ENCODE peak calls at places on chromosomes 13 and 19, in five cellular contexts. One of them, this sample, is unnamed. For H3K36me3, the result is how much of the 10 kb centered on the place peaks cover.

GRCh38 chr19:2095338-2095938 is 688 bp downstream of the MOB3A start:
- DNase-seq in ascending aorta: no peak
- DNase-seq in GM23338: no peak
- DNase-seq in psoas muscle: peak
- DNase-seq in CD8-positive, alpha-beta T cell: no peak
- DNase-seq in this sample: no peak

GRCh38 chr13:103557878-103558277 is 491.7 kb upstream of the SLC10A2 start:
- DNase-seq in ascending aorta: no peak
- DNase-seq in CD8-positive, alpha-beta T cell: no peak
- DNase-seq in GM23338: no peak
- DNase-seq in psoas muscle: no peak
- DNase-seq in this sample: no peak

GRCh38 chr13:64697226-64697625 is 2532.9 kb downstream of the PCDH9 start:
- DNase-seq in CD8-positive, alpha-beta T cell: no peak
- DNase-seq in ascending aorta: no peak
- DNase-seq in psoas muscle: no peak
- DNase-seq in GM23338: no peak
- DNase-seq in this sample: no peak

GRCh38 chr13:110023729-110024645 is 237.6 kb upstream of the IRS2 start:
- DNase-seq in CD8-positive, alpha-beta T cell: no peak
- DNase-seq in psoas muscle: peak
- DNase-seq in GM23338: no peak
- DNase-seq in ascending aorta: peak
- DNase-seq in this sample: no peak

GRCh38 chr19:30312582-30313352 is 59.4 kb upstream of the ZNF536 start:
- DNase-seq in psoas muscle: no peak
- DNase-seq in GM23338: peak
- DNase-seq in ascending aorta: no peak
- DNase-seq in CD8-positive, alpha-beta T cell: no peak
- DNase-seq in this sample: no peak

GRCh38 chr19:24166055-24166454 is 79.1 kb downstream of the ZNF254 start:
- DNase-seq in ascending aorta: no peak
- DNase-seq in GM23338: no peak
- DNase-seq in CD8-positive, alpha-beta T cell: no peak
- DNase-seq in psoas muscle: no peak
- DNase-seq in this sample: no peak

GRCh38 chr19:6534451-6535093 is 3.7 kb downstream of the TNFSF9 start:
- DNase-seq in psoas muscle: no peak
- DNase-seq in CD8-positive, alpha-beta T cell: no peak
- DNase-seq in GM23338: peak
- DNase-seq in ascending aorta: no peak
- DNase-seq in this sample: no peak

GRCh38 chr19:38049105-38049649 is 142.2 kb downstream of the SIPA1L3 start:
- DNase-seq in GM23338: no peak
- DNase-seq in psoas muscle: no peak
- DNase-seq in CD8-positive, alpha-beta T cell: peak
- DNase-seq in ascending aorta: no peak
- DNase-seq in this sample: no peak

GRCh38 chr19:18832331-18833140 is 777 bp downstream of the UPF1 start:
- DNase-seq in psoas muscle: no peak
- DNase-seq in ascending aorta: no peak
- DNase-seq in CD8-positive, alpha-beta T cell: no peak
- DNase-seq in GM23338: peak
- DNase-seq in this sample: no peak

GRCh38 chr19:48636859-48637448 is at the start of gene DBP:
- DNase-seq in psoas muscle: peak
- DNase-seq in CD8-positive, alpha-beta T cell: no peak
- DNase-seq in ascending aorta: peak
- DNase-seq in GM23338: peak
- DNase-seq in this sample: no peak

GRCh38 chr19:45526143-45526542 is 18.9 kb downstream of the VASP start:
- DNase-seq in psoas muscle: peak
- DNase-seq in CD8-positive, alpha-beta T cell: no peak
- DNase-seq in GM23338: peak
- DNase-seq in ascending aorta: no peak
- DNase-seq in this sample: no peak

GRCh38 chr19:41926861-41927809 is 1.1 kb downstream of the ERFL start:
- DNase-seq in CD8-positive, alpha-beta T cell: no peak
- DNase-seq in GM23338: no peak
- DNase-seq in ascending aorta: no peak
- DNase-seq in psoas muscle: no peak
- DNase-seq in this sample: no peak

GRCh38 chr13:97121894-97122293 is 100.2 kb upstream of the MBNL2 start:
- DNase-seq in CD8-positive, alpha-beta T cell: no peak
- DNase-seq in psoas muscle: no peak
- DNase-seq in ascending aorta: no peak
- DNase-seq in GM23338: no peak
- DNase-seq in this sample: no peak

GRCh38 chr13:36919206-36919832 is 719 bp downstream of the SMAD9 start:
- DNase-seq in GM23338: peak
- DNase-seq in psoas muscle: no peak
- DNase-seq in CD8-positive, alpha-beta T cell: no peak
- DNase-seq in ascending aorta: peak
- DNase-seq in this sample: no peak

GRCh38 chr19:39824143-39825092 is 9.5 kb downstream of the DYRK1B start:
- DNase-seq in ascending aorta: peak
- DNase-seq in CD8-positive, alpha-beta T cell: peak
- DNase-seq in GM23338: peak
- DNase-seq in psoas muscle: peak
- DNase-seq in this sample: no peak

GRCh38 chr19:44356383-44357111 is at the start of gene ZNF112:
- DNase-seq in psoas muscle: peak
- DNase-seq in CD8-positive, alpha-beta T cell: no peak
- DNase-seq in ascending aorta: peak
- DNase-seq in GM23338: peak
- DNase-seq in this sample: peak

GRCh38 chr13:57638147-57638890 is 6.8 kb downstream of the PCDH17 start:
- DNase-seq in CD8-positive, alpha-beta T cell: no peak
- DNase-seq in ascending aorta: no peak
- DNase-seq in psoas muscle: no peak
- DNase-seq in GM23338: no peak
- DNase-seq in this sample: no peak

GRCh38 chr19:5369962-5370367 is 29.4 kb upstream of the PTPRS start:
- DNase-seq in ascending aorta: no peak
- DNase-seq in psoas muscle: no peak
- DNase-seq in GM23338: peak
- DNase-seq in CD8-positive, alpha-beta T cell: no peak
- DNase-seq in this sample: no peak

GRCh38 chr13:21730186-21730880 is 59.5 kb downstream of the FGF9 start:
- DNase-seq in CD8-positive, alpha-beta T cell: no peak
- DNase-seq in GM23338: no peak
- DNase-seq in ascending aorta: no peak
- DNase-seq in psoas muscle: no peak
- DNase-seq in this sample: no peak

GRCh38 chr13:65149687-65150086 is 2080.4 kb downstream of the PCDH9 start:
- DNase-seq in CD8-positive, alpha-beta T cell: no peak
- DNase-seq in ascending aorta: no peak
- DNase-seq in GM23338: peak
- DNase-seq in psoas muscle: no peak
- DNase-seq in this sample: no peak

GRCh38 chr19:2081873-2082810 is 14.0 kb downstream of the MOB3A start:
- DNase-seq in CD8-positive, alpha-beta T cell: peak
- DNase-seq in psoas muscle: peak
- DNase-seq in ascending aorta: no peak
- DNase-seq in GM23338: no peak
- DNase-seq in this sample: no peak

GRCh38 chr19:29483641-29483920 is 42.2 kb upstream of the VSTM2B start:
- DNase-seq in ascending aorta: no peak
- DNase-seq in psoas muscle: no peak
- DNase-seq in GM23338: no peak
- DNase-seq in CD8-positive, alpha-beta T cell: no peak
- DNase-seq in this sample: no peak

GRCh38 chr13:38674208-38674607 is 12.7 kb upstream of the FREM2 start:
- DNase-seq in psoas muscle: no peak
- DNase-seq in ascending aorta: no peak
- DNase-seq in GM23338: peak
- DNase-seq in CD8-positive, alpha-beta T cell: no peak
- DNase-seq in this sample: no peak

GRCh38 chr19:15475611-15476010 is 3.7 kb downstream of the PGLYRP2 start:
- DNase-seq in GM23338: no peak
- DNase-seq in ascending aorta: no peak
- DNase-seq in psoas muscle: no peak
- DNase-seq in CD8-positive, alpha-beta T cell: no peak
- DNase-seq in this sample: no peak

GRCh38 chr13:109941951-109942350 is 155.6 kb upstream of the IRS2 start:
- DNase-seq in ascending aorta: no peak
- DNase-seq in CD8-positive, alpha-beta T cell: no peak
- DNase-seq in psoas muscle: no peak
- DNase-seq in GM23338: no peak
- DNase-seq in this sample: no peak

GRCh38 chr13:102170295-102170694 is 231.6 kb downstream of the FGF14 start:
- DNase-seq in GM23338: no peak
- DNase-seq in ascending aorta: no peak
- DNase-seq in CD8-positive, alpha-beta T cell: no peak
- DNase-seq in psoas muscle: no peak
- DNase-seq in this sample: no peak

GRCh38 chr13:39918837-39919236 is 263.4 kb downstream of the COG6 start:
- DNase-seq in ascending aorta: no peak
- DNase-seq in CD8-positive, alpha-beta T cell: no peak
- DNase-seq in psoas muscle: no peak
- DNase-seq in GM23338: no peak
- DNase-seq in this sample: no peak

GRCh38 chr13:87093399-87093798 is 577.8 kb upstream of the SLITRK5 start:
- DNase-seq in psoas muscle: no peak
- DNase-seq in ascending aorta: no peak
- DNase-seq in CD8-positive, alpha-beta T cell: no peak
- DNase-seq in GM23338: no peak
- DNase-seq in this sample: no peak

GRCh38 chr19:18432275-18433038 is 5.5 kb downstream of the ISYNA1 start:
- DNase-seq in ascending aorta: no peak
- DNase-seq in GM23338: peak
- DNase-seq in psoas muscle: no peak
- DNase-seq in CD8-positive, alpha-beta T cell: no peak
- DNase-seq in this sample: no peak

GRCh38 chr19:58001895-58002369 is 688 bp downstream of the ZNF606 start:
- DNase-seq in CD8-positive, alpha-beta T cell: no peak
- DNase-seq in ascending aorta: no peak
- DNase-seq in GM23338: no peak
- DNase-seq in psoas muscle: no peak
- DNase-seq in this sample: no peak

GRCh38 chr13:36332986-36333385 is 13.2 kb downstream of the SPART start:
- DNase-seq in CD8-positive, alpha-beta T cell: no peak
- DNase-seq in GM23338: no peak
- DNase-seq in psoas muscle: no peak
- DNase-seq in ascending aorta: no peak
- DNase-seq in this sample: no peak

GRCh38 chr19:4094291-4094690 is 27.6 kb upstream of the ZBTB7A start:
- DNase-seq in psoas muscle: peak
- DNase-seq in GM23338: no peak
- DNase-seq in CD8-positive, alpha-beta T cell: no peak
- DNase-seq in ascending aorta: no peak
- DNase-seq in this sample: no peak
- H3K36me3 ChIP-seq in psoas muscle: half or more
- H3K36me3 ChIP-seq in GM23338: under half
- H3K36me3 ChIP-seq in CD8-positive, alpha-beta T cell: under half
- H3K36me3 ChIP-seq in ascending aorta: half or more
- H3K36me3 ChIP-seq in this sample: under half

DNA sequence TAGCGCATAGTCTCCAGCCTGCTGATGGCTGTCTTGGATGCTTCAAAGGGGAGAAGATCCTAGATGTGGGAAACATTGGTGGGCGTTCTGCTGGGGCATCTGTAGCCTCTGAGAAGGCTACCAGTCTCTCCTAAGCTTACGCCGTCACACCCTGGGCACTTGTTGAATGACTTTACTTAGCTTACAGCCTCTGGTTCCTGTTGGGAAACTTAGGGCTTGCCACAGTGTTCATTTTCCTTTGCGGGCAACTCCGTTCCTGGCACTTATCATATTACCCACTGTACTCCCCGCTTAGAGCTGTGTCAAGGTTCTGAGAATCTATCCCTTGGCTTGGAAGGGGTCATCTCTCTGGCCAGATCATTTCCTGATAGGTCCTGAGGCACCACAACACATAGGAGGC is 20.7 kb upstream of the ALOX5AP start:
- DNase-seq in CD8-positive, alpha-beta T cell: no peak
- DNase-seq in ascending aorta: peak
- DNase-seq in GM23338: no peak
- DNase-seq in psoas muscle: no peak
- DNase-seq in this sample: no peak
- H3K27ac ChIP-seq in CD8-positive, alpha-beta T cell: no peak
- H3K27ac ChIP-seq in ascending aorta: no peak
- H3K27ac ChIP-seq in GM23338: no peak
- H3K27ac ChIP-seq in psoas muscle: no peak
- H3K27ac ChIP-seq in this sample: no peak

DNA sequence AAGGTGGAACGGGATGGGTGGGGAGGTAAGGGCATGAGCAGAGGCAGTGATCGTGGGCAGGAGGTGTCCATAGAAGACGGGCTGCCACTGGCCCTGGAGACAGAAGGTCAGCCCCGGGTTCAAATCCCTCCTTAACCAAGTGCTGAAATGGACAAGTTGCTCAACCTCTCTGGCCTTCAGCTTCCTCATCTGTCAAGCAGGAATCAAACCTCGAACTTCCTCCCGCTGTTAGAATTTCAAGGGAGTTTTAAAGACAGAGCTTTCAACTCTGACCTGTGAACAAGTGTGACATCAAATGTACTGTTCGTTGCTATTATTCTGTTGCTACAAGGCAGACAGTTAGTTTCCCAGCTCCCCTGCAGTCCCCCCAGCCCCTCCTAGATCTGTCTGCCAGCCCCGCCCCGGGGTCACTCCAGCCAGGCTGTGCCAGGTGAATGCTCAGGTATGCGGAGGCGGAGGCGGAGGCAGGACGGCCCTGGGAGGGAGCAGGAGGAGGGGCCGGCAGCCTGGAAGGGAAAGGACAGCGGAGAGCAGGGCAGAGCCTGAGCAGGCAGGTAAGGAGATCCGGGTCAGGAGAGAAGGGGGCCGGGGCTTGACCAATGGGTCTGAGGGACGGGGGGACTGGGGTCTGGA is at the start of gene EPS8L1:
- DNase-seq in ascending aorta: no peak
- DNase-seq in CD8-positive, alpha-beta T cell: no peak
- DNase-seq in GM23338: peak
- DNase-seq in psoas muscle: no peak
- DNase-seq in this sample: no peak
- H3K36me3 ChIP-seq in ascending aorta: under half
- H3K36me3 ChIP-seq in CD8-positive, alpha-beta T cell: under half
- H3K36me3 ChIP-seq in GM23338: under half
- H3K36me3 ChIP-seq in psoas muscle: under half
- H3K36me3 ChIP-seq in this sample: under half

GRCh38 chr19:781800-782194 is 15.5 kb upstream of the PTBP1 start:
- DNase-seq in ascending aorta: no peak
- DNase-seq in CD8-positive, alpha-beta T cell: no peak
- DNase-seq in GM23338: no peak
- DNase-seq in psoas muscle: no peak
- DNase-seq in this sample: no peak

GRCh38 chr19:784541-784940 is 12.7 kb upstream of the PTBP1 start:
- DNase-seq in CD8-positive, alpha-beta T cell: no peak
- DNase-seq in psoas muscle: no peak
- DNase-seq in GM23338: peak
- DNase-seq in ascending aorta: no peak
- DNase-seq in this sample: no peak

GRCh38 chr19:778910-779653 is 18.2 kb upstream of the PTBP1 start:
- DNase-seq in ascending aorta: peak
- DNase-seq in GM23338: peak
- DNase-seq in CD8-positive, alpha-beta T cell: no peak
- DNase-seq in psoas muscle: peak
- DNase-seq in this sample: peak

GRCh38 chr19:780935-781334 is 16.3 kb upstream of the PTBP1 start:
- DNase-seq in CD8-positive, alpha-beta T cell: no peak
- DNase-seq in psoas muscle: no peak
- DNase-seq in GM23338: no peak
- DNase-seq in ascending aorta: no peak
- DNase-seq in this sample: no peak

GRCh38 chr19:782195-783043 is 14.8 kb upstream of the PTBP1 start:
- DNase-seq in CD8-positive, alpha-beta T cell: no peak
- DNase-seq in ascending aorta: no peak
- DNase-seq in GM23338: peak
- DNase-seq in psoas muscle: no peak
- DNase-seq in this sample: no peak
- H3K27ac ChIP-seq in CD8-positive, alpha-beta T cell: no peak
- H3K27ac ChIP-seq in ascending aorta: no peak
- H3K27ac ChIP-seq in GM23338: peak
- H3K27ac ChIP-seq in psoas muscle: peak
- H3K27ac ChIP-seq in this sample: peak

This sample was measured in SK-N-MC.